ENCODE peak calls at places on chromosomes 13 and 19, in ten cellular contexts. One of them, this sample, is unnamed.
A peak's percentile ranks its signal among the peaks of the same experiment; 100 is the strongest.

GRCh38 chr19:56637976-56638555 is 4.9 kb upstream of the SMIM17 start:
- DNase-seq in activated CD4-positive, alpha-beta T cell treated with anti-CD3 and anti-CD28 coated beads, Interleukin-2, amount 50 U/mL, for 1 hour: peak; percentile 1
- DNase-seq in AG09319: no peak
- DNase-seq in substantia nigra: peak; percentile 3
- DNase-seq in HT-29: peak; percentile 69
- DNase-seq in RWPE1: peak; percentile 38
- DNase-seq in OCI-LY7: peak; percentile 41
- DNase-seq in fibroblast of lung: peak; percentile 81
- DNase-seq in GM12865: peak; percentile 30
- DNase-seq in NCI-H1417: no peak
- DNase-seq in this sample: peak; percentile 54

GRCh38 chr13:25170554-25171107 is 1.5 kb downstream of the AMER2 start:
- DNase-seq in activated CD4-positive, alpha-beta T cell treated with anti-CD3 and anti-CD28 coated beads, Interleukin-2, amount 50 U/mL, for 1 hour: no peak
- DNase-seq in AG09319: no peak
- DNase-seq in substantia nigra: peak; percentile 40
- DNase-seq in HT-29: no peak
- DNase-seq in RWPE1: no peak
- DNase-seq in OCI-LY7: no peak
- DNase-seq in fibroblast of lung: no peak
- DNase-seq in GM12865: no peak
- DNase-seq in NCI-H1417: peak; percentile 70
- DNase-seq in this sample: no peak

GRCh38 chr19:7673995-7674667 is 2.8 kb upstream of the MCEMP1 start:
- DNase-seq in activated CD4-positive, alpha-beta T cell treated with anti-CD3 and anti-CD28 coated beads, Interleukin-2, amount 50 U/mL, for 1 hour: no peak
- DNase-seq in AG09319: peak; percentile 41
- DNase-seq in substantia nigra: no peak
- DNase-seq in HT-29: peak; percentile 58
- DNase-seq in RWPE1: peak; percentile 88
- DNase-seq in OCI-LY7: peak; percentile 66
- DNase-seq in fibroblast of lung: peak; percentile 38
- DNase-seq in GM12865: peak; percentile 80
- DNase-seq in NCI-H1417: peak; percentile 71
- DNase-seq in this sample: no peak

GRCh38 chr13:78323848-78324247 is 279.5 kb downstream of the POU4F1 start:
- DNase-seq in activated CD4-positive, alpha-beta T cell treated with anti-CD3 and anti-CD28 coated beads, Interleukin-2, amount 50 U/mL, for 1 hour: no peak
- DNase-seq in AG09319: no peak
- DNase-seq in substantia nigra: no peak
- DNase-seq in HT-29: no peak
- DNase-seq in RWPE1: peak; percentile 64
- DNase-seq in OCI-LY7: no peak
- DNase-seq in fibroblast of lung: peak; percentile 43
- DNase-seq in GM12865: no peak
- DNase-seq in NCI-H1417: no peak
- DNase-seq in this sample: no peak

GRCh38 chr13:38265135-38265497 is 84.5 kb upstream of the UFM1 start:
- DNase-seq in activated CD4-positive, alpha-beta T cell treated with anti-CD3 and anti-CD28 coated beads, Interleukin-2, amount 50 U/mL, for 1 hour: no peak
- DNase-seq in AG09319: no peak
- DNase-seq in substantia nigra: no peak
- DNase-seq in HT-29: no peak
- DNase-seq in RWPE1: no peak
- DNase-seq in OCI-LY7: no peak
- DNase-seq in fibroblast of lung: no peak
- DNase-seq in GM12865: peak; percentile 3
- DNase-seq in NCI-H1417: no peak
- DNase-seq in this sample: no peak

GRCh38 chr19:58059003-58059671 is at the start of gene ZNF135:
- DNase-seq in activated CD4-positive, alpha-beta T cell treated with anti-CD3 and anti-CD28 coated beads, Interleukin-2, amount 50 U/mL, for 1 hour: peak; percentile 52
- DNase-seq in AG09319: peak; percentile 60
- DNase-seq in substantia nigra: peak; percentile 84
- DNase-seq in HT-29: no peak
- DNase-seq in RWPE1: peak; percentile 26
- DNase-seq in OCI-LY7: no peak
- DNase-seq in fibroblast of lung: peak; percentile 86
- DNase-seq in GM12865: no peak
- DNase-seq in NCI-H1417: peak; percentile 10
- DNase-seq in this sample: peak; percentile 44

GRCh38 chr19:45103200-45103624 is 10.2 kb downstream of the PPP1R37 start:
- DNase-seq in activated CD4-positive, alpha-beta T cell treated with anti-CD3 and anti-CD28 coated beads, Interleukin-2, amount 50 U/mL, for 1 hour: peak; percentile 43
- DNase-seq in AG09319: no peak
- DNase-seq in substantia nigra: no peak
- DNase-seq in HT-29: no peak
- DNase-seq in RWPE1: no peak
- DNase-seq in OCI-LY7: no peak
- DNase-seq in fibroblast of lung: no peak
- DNase-seq in GM12865: peak; percentile 56
- DNase-seq in NCI-H1417: no peak
- DNase-seq in this sample: no peak

GRCh38 chr13:42574011-42574410 is at the start of gene TNFSF11:
- DNase-seq in activated CD4-positive, alpha-beta T cell treated with anti-CD3 and anti-CD28 coated beads, Interleukin-2, amount 50 U/mL, for 1 hour: peak; percentile 1
- DNase-seq in AG09319: no peak
- DNase-seq in substantia nigra: no peak
- DNase-seq in HT-29: no peak
- DNase-seq in RWPE1: no peak
- DNase-seq in OCI-LY7: no peak
- DNase-seq in fibroblast of lung: no peak
- DNase-seq in GM12865: no peak
- DNase-seq in NCI-H1417: no peak
- DNase-seq in this sample: no peak

GRCh38 chr13:109764474-109765292 is 21.7 kb downstream of the IRS2 start:
- DNase-seq in activated CD4-positive, alpha-beta T cell treated with anti-CD3 and anti-CD28 coated beads, Interleukin-2, amount 50 U/mL, for 1 hour: peak; percentile 13
- DNase-seq in AG09319: no peak
- DNase-seq in substantia nigra: peak; percentile 36
- DNase-seq in HT-29: no peak
- DNase-seq in RWPE1: no peak
- DNase-seq in OCI-LY7: no peak
- DNase-seq in fibroblast of lung: peak; percentile 47
- DNase-seq in GM12865: no peak
- DNase-seq in NCI-H1417: peak; percentile 49
- DNase-seq in this sample: no peak

GRCh38 chr19:1070576-1070930 is 3.6 kb downstream of the ARHGAP45 start:
- DNase-seq in activated CD4-positive, alpha-beta T cell treated with anti-CD3 and anti-CD28 coated beads, Interleukin-2, amount 50 U/mL, for 1 hour: no peak
- DNase-seq in AG09319: no peak
- DNase-seq in substantia nigra: no peak
- DNase-seq in HT-29: no peak
- DNase-seq in RWPE1: no peak
- DNase-seq in OCI-LY7: no peak
- DNase-seq in fibroblast of lung: no peak
- DNase-seq in GM12865: no peak
- DNase-seq in NCI-H1417: no peak
- DNase-seq in this sample: no peak

GRCh38 chr19:18611327-18612050 is 1.2 kb upstream of the TMEM59L start:
- DNase-seq in activated CD4-positive, alpha-beta T cell treated with anti-CD3 and anti-CD28 coated beads, Interleukin-2, amount 50 U/mL, for 1 hour: no peak
- DNase-seq in AG09319: no peak
- DNase-seq in substantia nigra: no peak
- DNase-seq in HT-29: no peak
- DNase-seq in RWPE1: no peak
- DNase-seq in OCI-LY7: no peak
- DNase-seq in fibroblast of lung: no peak
- DNase-seq in GM12865: no peak
- DNase-seq in NCI-H1417: peak; percentile 29
- DNase-seq in this sample: no peak

GRCh38 chr13:50911051-50911690 is 1.6 kb downstream of the RNASEH2B start:
- DNase-seq in activated CD4-positive, alpha-beta T cell treated with anti-CD3 and anti-CD28 coated beads, Interleukin-2, amount 50 U/mL, for 1 hour: no peak
- DNase-seq in AG09319: no peak
- DNase-seq in substantia nigra: no peak
- DNase-seq in HT-29: peak; percentile 24
- DNase-seq in RWPE1: peak; percentile 8
- DNase-seq in OCI-LY7: peak; percentile 68
- DNase-seq in fibroblast of lung: peak; percentile 7
- DNase-seq in GM12865: peak; percentile 48
- DNase-seq in NCI-H1417: peak; percentile 55
- DNase-seq in this sample: no peak

GRCh38 chr19:13428352-13428751 is 77.9 kb downstream of the CACNA1A start:
- DNase-seq in activated CD4-positive, alpha-beta T cell treated with anti-CD3 and anti-CD28 coated beads, Interleukin-2, amount 50 U/mL, for 1 hour: peak; percentile 10
- DNase-seq in AG09319: no peak
- DNase-seq in substantia nigra: no peak
- DNase-seq in HT-29: peak; percentile 12
- DNase-seq in RWPE1: peak; percentile 32
- DNase-seq in OCI-LY7: peak; percentile 41
- DNase-seq in fibroblast of lung: peak; percentile 18
- DNase-seq in GM12865: peak; percentile 44
- DNase-seq in NCI-H1417: peak; percentile 12
- DNase-seq in this sample: no peak

GRCh38 chr19:35414442-35414841 is 33.6 kb upstream of the FFAR2 start:
- DNase-seq in activated CD4-positive, alpha-beta T cell treated with anti-CD3 and anti-CD28 coated beads, Interleukin-2, amount 50 U/mL, for 1 hour: no peak
- DNase-seq in AG09319: no peak
- DNase-seq in substantia nigra: no peak
- DNase-seq in HT-29: no peak
- DNase-seq in RWPE1: no peak
- DNase-seq in OCI-LY7: no peak
- DNase-seq in fibroblast of lung: no peak
- DNase-seq in GM12865: no peak
- DNase-seq in NCI-H1417: no peak
- DNase-seq in this sample: no peak

GRCh38 chr19:1987197-1988187 is 28.0 kb downstream of the BTBD2 start:
- DNase-seq in activated CD4-positive, alpha-beta T cell treated with anti-CD3 and anti-CD28 coated beads, Interleukin-2, amount 50 U/mL, for 1 hour: no peak
- DNase-seq in AG09319: no peak
- DNase-seq in substantia nigra: no peak
- DNase-seq in HT-29: no peak
- DNase-seq in RWPE1: no peak
- DNase-seq in OCI-LY7: no peak
- DNase-seq in fibroblast of lung: no peak
- DNase-seq in GM12865: no peak
- DNase-seq in NCI-H1417: no peak
- DNase-seq in this sample: no peak

GRCh38 chr19:47310819-47311218 is 1.2 kb downstream of the C5AR1 start:
- DNase-seq in activated CD4-positive, alpha-beta T cell treated with anti-CD3 and anti-CD28 coated beads, Interleukin-2, amount 50 U/mL, for 1 hour: no peak
- DNase-seq in AG09319: no peak
- DNase-seq in substantia nigra: no peak
- DNase-seq in HT-29: no peak
- DNase-seq in RWPE1: peak; percentile 52
- DNase-seq in OCI-LY7: no peak
- DNase-seq in fibroblast of lung: no peak
- DNase-seq in GM12865: no peak
- DNase-seq in NCI-H1417: peak; percentile 35
- DNase-seq in this sample: no peak

GRCh38 chr13:36297259-36297599 is 385 bp downstream of the CCDC169 start:
- DNase-seq in activated CD4-positive, alpha-beta T cell treated with anti-CD3 and anti-CD28 coated beads, Interleukin-2, amount 50 U/mL, for 1 hour: no peak
- DNase-seq in AG09319: no peak
- DNase-seq in substantia nigra: no peak
- DNase-seq in HT-29: no peak
- DNase-seq in RWPE1: peak; percentile 28
- DNase-seq in OCI-LY7: no peak
- DNase-seq in fibroblast of lung: peak; percentile 50
- DNase-seq in GM12865: peak; percentile 68
- DNase-seq in NCI-H1417: peak; percentile 62
- DNase-seq in this sample: no peak

GRCh38 chr19:51803529-51803928 is 8.6 kb downstream of the FPR3 start:
- DNase-seq in activated CD4-positive, alpha-beta T cell treated with anti-CD3 and anti-CD28 coated beads, Interleukin-2, amount 50 U/mL, for 1 hour: no peak
- DNase-seq in AG09319: no peak
- DNase-seq in substantia nigra: no peak
- DNase-seq in HT-29: no peak
- DNase-seq in RWPE1: no peak
- DNase-seq in OCI-LY7: no peak
- DNase-seq in fibroblast of lung: no peak
- DNase-seq in GM12865: no peak
- DNase-seq in NCI-H1417: no peak
- DNase-seq in this sample: no peak

GRCh38 chr13:50529154-50529882 is 314.2 kb downstream of the DLEU7 start:
- DNase-seq in activated CD4-positive, alpha-beta T cell treated with anti-CD3 and anti-CD28 coated beads, Interleukin-2, amount 50 U/mL, for 1 hour: no peak
- DNase-seq in AG09319: peak; percentile 48
- DNase-seq in substantia nigra: peak; percentile 55
- DNase-seq in HT-29: peak; percentile 80
- DNase-seq in RWPE1: peak; percentile 59
- DNase-seq in OCI-LY7: no peak
- DNase-seq in fibroblast of lung: peak; percentile 96
- DNase-seq in GM12865: no peak
- DNase-seq in NCI-H1417: peak; percentile 90
- DNase-seq in this sample: no peak

GRCh38 chr19:32219881-32220552 is 125.4 kb upstream of the ZNF507 start:
- DNase-seq in activated CD4-positive, alpha-beta T cell treated with anti-CD3 and anti-CD28 coated beads, Interleukin-2, amount 50 U/mL, for 1 hour: no peak
- DNase-seq in AG09319: no peak
- DNase-seq in substantia nigra: no peak
- DNase-seq in HT-29: no peak
- DNase-seq in RWPE1: no peak
- DNase-seq in OCI-LY7: no peak
- DNase-seq in fibroblast of lung: no peak
- DNase-seq in GM12865: no peak
- DNase-seq in NCI-H1417: no peak
- DNase-seq in this sample: no peak

GRCh38 chr19:6023085-6023682 is 45.2 kb upstream of the RANBP3 start:
- DNase-seq in activated CD4-positive, alpha-beta T cell treated with anti-CD3 and anti-CD28 coated beads, Interleukin-2, amount 50 U/mL, for 1 hour: no peak
- DNase-seq in AG09319: no peak
- DNase-seq in substantia nigra: no peak
- DNase-seq in HT-29: no peak
- DNase-seq in RWPE1: peak; percentile 34
- DNase-seq in OCI-LY7: no peak
- DNase-seq in fibroblast of lung: peak; percentile 51
- DNase-seq in GM12865: no peak
- DNase-seq in NCI-H1417: no peak
- DNase-seq in this sample: no peak

GRCh38 chr13:113769881-113770280 is 10.9 kb downstream of the TMEM255B start:
- DNase-seq in activated CD4-positive, alpha-beta T cell treated with anti-CD3 and anti-CD28 coated beads, Interleukin-2, amount 50 U/mL, for 1 hour: no peak
- DNase-seq in AG09319: no peak
- DNase-seq in substantia nigra: no peak
- DNase-seq in HT-29: no peak
- DNase-seq in RWPE1: no peak
- DNase-seq in OCI-LY7: no peak
- DNase-seq in fibroblast of lung: no peak
- DNase-seq in GM12865: no peak
- DNase-seq in NCI-H1417: no peak
- DNase-seq in this sample: no peak

GRCh38 chr13:23921451-23921888 is 24.2 kb upstream of the C1QTNF9B start:
- DNase-seq in activated CD4-positive, alpha-beta T cell treated with anti-CD3 and anti-CD28 coated beads, Interleukin-2, amount 50 U/mL, for 1 hour: no peak
- DNase-seq in AG09319: no peak
- DNase-seq in substantia nigra: peak; percentile 20
- DNase-seq in HT-29: peak; percentile 85
- DNase-seq in RWPE1: peak; percentile 26
- DNase-seq in OCI-LY7: peak; percentile 5
- DNase-seq in fibroblast of lung: peak; percentile 73
- DNase-seq in GM12865: peak; percentile 50
- DNase-seq in NCI-H1417: peak; percentile 69
- DNase-seq in this sample: no peak

GRCh38 chr13:98977568-98978270 is at the start of gene DOCK9:
- DNase-seq in activated CD4-positive, alpha-beta T cell treated with anti-CD3 and anti-CD28 coated beads, Interleukin-2, amount 50 U/mL, for 1 hour: no peak
- DNase-seq in AG09319: no peak
- DNase-seq in substantia nigra: peak; percentile 90
- DNase-seq in HT-29: peak; percentile 75
- DNase-seq in RWPE1: peak; percentile 39
- DNase-seq in OCI-LY7: no peak
- DNase-seq in fibroblast of lung: peak; percentile 83
- DNase-seq in GM12865: no peak
- DNase-seq in NCI-H1417: peak; percentile 67
- DNase-seq in this sample: no peak

GRCh38 chr13:82772802-82773201 is 1109.5 kb downstream of the SLITRK1 start:
- DNase-seq in activated CD4-positive, alpha-beta T cell treated with anti-CD3 and anti-CD28 coated beads, Interleukin-2, amount 50 U/mL, for 1 hour: no peak
- DNase-seq in AG09319: no peak
- DNase-seq in substantia nigra: no peak
- DNase-seq in HT-29: no peak
- DNase-seq in RWPE1: no peak
- DNase-seq in OCI-LY7: no peak
- DNase-seq in fibroblast of lung: peak; percentile 43
- DNase-seq in GM12865: no peak
- DNase-seq in NCI-H1417: no peak
- DNase-seq in this sample: no peak

GRCh38 chr19:32404939-32405430 is 585 bp upstream of the DPY19L3 start:
- DNase-seq in activated CD4-positive, alpha-beta T cell treated with anti-CD3 and anti-CD28 coated beads, Interleukin-2, amount 50 U/mL, for 1 hour: no peak
- DNase-seq in AG09319: peak; percentile 11
- DNase-seq in substantia nigra: peak; percentile 81
- DNase-seq in HT-29: peak; percentile 66
- DNase-seq in RWPE1: peak; percentile 8
- DNase-seq in OCI-LY7: peak; percentile 47
- DNase-seq in fibroblast of lung: peak; percentile 41
- DNase-seq in GM12865: no peak
- DNase-seq in NCI-H1417: peak; percentile 84
- DNase-seq in this sample: no peak

GRCh38 chr19:677201-677600 is 1.0 kb downstream of the FSTL3 start:
- DNase-seq in activated CD4-positive, alpha-beta T cell treated with anti-CD3 and anti-CD28 coated beads, Interleukin-2, amount 50 U/mL, for 1 hour: no peak
- DNase-seq in AG09319: peak; percentile 44
- DNase-seq in substantia nigra: no peak
- DNase-seq in HT-29: no peak
- DNase-seq in RWPE1: peak; percentile 85
- DNase-seq in OCI-LY7: no peak
- DNase-seq in fibroblast of lung: peak; percentile 89
- DNase-seq in GM12865: no peak
- DNase-seq in NCI-H1417: peak; percentile 68
- DNase-seq in this sample: peak; percentile 64

This sample was measured in omental fat pad.